ENCODE peak calls at places on chromosome 6, in six cellular contexts. One of them, this sample, is unnamed.

GRCh38 chr6:135419162-135419561 is 78.4 kb downstream of the AHI1 start:
- DNase-seq in adrenal gland: no peak
- DNase-seq in GM20000: no peak
- DNase-seq in natural killer cell treated with Interleukin-12 subunit alpha and Interleukin-12 subunit beta and Interleukin-15 and Interleukin-18, amount 100 ng/mL, for 72 hours: no peak
- DNase-seq in GM03348: peak
- DNase-seq in ACHN: no peak
- DNase-seq in this sample: no peak

GRCh38 chr6:88669475-88669874 is 293.9 kb downstream of the RNGTT start:
- DNase-seq in adrenal gland: no peak
- DNase-seq in GM20000: no peak
- DNase-seq in natural killer cell treated with Interleukin-12 subunit alpha and Interleukin-12 subunit beta and Interleukin-15 and Interleukin-18, amount 100 ng/mL, for 72 hours: no peak
- DNase-seq in GM03348: no peak
- DNase-seq in ACHN: no peak
- DNase-seq in this sample: no peak

GRCh38 chr6:126175251-126175650 is 164.7 kb upstream of the CENPW start:
- DNase-seq in adrenal gland: no peak
- DNase-seq in GM20000: no peak
- DNase-seq in natural killer cell treated with Interleukin-12 subunit alpha and Interleukin-12 subunit beta and Interleukin-15 and Interleukin-18, amount 100 ng/mL, for 72 hours: no peak
- DNase-seq in GM03348: no peak
- DNase-seq in ACHN: no peak
- DNase-seq in this sample: no peak

GRCh38 chr6:30450908-30451818 is 38.1 kb upstream of the HLA-E start:
- DNase-seq in adrenal gland: peak
- DNase-seq in GM20000: peak
- DNase-seq in natural killer cell treated with Interleukin-12 subunit alpha and Interleukin-12 subunit beta and Interleukin-15 and Interleukin-18, amount 100 ng/mL, for 72 hours: peak
- DNase-seq in GM03348: peak
- DNase-seq in ACHN: no peak
- DNase-seq in this sample: no peak

GRCh38 chr6:146149770-146150169 is 120.9 kb downstream of the GRM1 start:
- DNase-seq in adrenal gland: no peak
- DNase-seq in GM20000: no peak
- DNase-seq in natural killer cell treated with Interleukin-12 subunit alpha and Interleukin-12 subunit beta and Interleukin-15 and Interleukin-18, amount 100 ng/mL, for 72 hours: no peak
- DNase-seq in GM03348: no peak
- DNase-seq in ACHN: no peak
- DNase-seq in this sample: no peak

GRCh38 chr6:157020398-157021266 is 243.5 kb downstream of the ARID1B start:
- DNase-seq in adrenal gland: peak
- DNase-seq in GM20000: peak
- DNase-seq in natural killer cell treated with Interleukin-12 subunit alpha and Interleukin-12 subunit beta and Interleukin-15 and Interleukin-18, amount 100 ng/mL, for 72 hours: peak
- DNase-seq in GM03348: peak
- DNase-seq in ACHN: peak
- DNase-seq in this sample: peak

GRCh38 chr6:53065266-53066058 is at the start of gene FBXO9:
- DNase-seq in adrenal gland: peak
- DNase-seq in GM20000: peak
- DNase-seq in natural killer cell treated with Interleukin-12 subunit alpha and Interleukin-12 subunit beta and Interleukin-15 and Interleukin-18, amount 100 ng/mL, for 72 hours: peak
- DNase-seq in GM03348: peak
- DNase-seq in ACHN: peak
- DNase-seq in this sample: peak

GRCh38 chr6:134310817-134311216 is 7.1 kb downstream of the SGK1 start:
- DNase-seq in adrenal gland: no peak
- DNase-seq in GM20000: no peak
- DNase-seq in natural killer cell treated with Interleukin-12 subunit alpha and Interleukin-12 subunit beta and Interleukin-15 and Interleukin-18, amount 100 ng/mL, for 72 hours: no peak
- DNase-seq in GM03348: no peak
- DNase-seq in ACHN: no peak
- DNase-seq in this sample: no peak

GRCh38 chr6:93848011-93848620 is 428.8 kb upstream of the EPHA7 start:
- DNase-seq in adrenal gland: no peak
- DNase-seq in GM20000: no peak
- DNase-seq in natural killer cell treated with Interleukin-12 subunit alpha and Interleukin-12 subunit beta and Interleukin-15 and Interleukin-18, amount 100 ng/mL, for 72 hours: no peak
- DNase-seq in GM03348: no peak
- DNase-seq in ACHN: no peak
- DNase-seq in this sample: no peak

GRCh38 chr6:138597336-138597735 is 98.0 kb upstream of the NHSL1 start:
- DNase-seq in adrenal gland: no peak
- DNase-seq in GM20000: no peak
- DNase-seq in natural killer cell treated with Interleukin-12 subunit alpha and Interleukin-12 subunit beta and Interleukin-15 and Interleukin-18, amount 100 ng/mL, for 72 hours: no peak
- DNase-seq in GM03348: no peak
- DNase-seq in ACHN: no peak
- DNase-seq in this sample: no peak

GRCh38 chr6:110491644-110492317 is 15.4 kb upstream of the SLC22A16 start:
- DNase-seq in adrenal gland: no peak
- DNase-seq in GM20000: no peak
- DNase-seq in natural killer cell treated with Interleukin-12 subunit alpha and Interleukin-12 subunit beta and Interleukin-15 and Interleukin-18, amount 100 ng/mL, for 72 hours: no peak
- DNase-seq in GM03348: peak
- DNase-seq in ACHN: no peak
- DNase-seq in this sample: peak

GRCh38 chr6:45353654-45354053 is 24.1 kb downstream of the SUPT3H start:
- DNase-seq in adrenal gland: no peak
- DNase-seq in GM20000: no peak
- DNase-seq in natural killer cell treated with Interleukin-12 subunit alpha and Interleukin-12 subunit beta and Interleukin-15 and Interleukin-18, amount 100 ng/mL, for 72 hours: no peak
- DNase-seq in GM03348: no peak
- DNase-seq in ACHN: no peak
- DNase-seq in this sample: no peak

GRCh38 chr6:31881136-31881859 is 2.5 kb upstream of the SLC44A4 start:
- DNase-seq in adrenal gland: no peak
- DNase-seq in GM20000: no peak
- DNase-seq in natural killer cell treated with Interleukin-12 subunit alpha and Interleukin-12 subunit beta and Interleukin-15 and Interleukin-18, amount 100 ng/mL, for 72 hours: no peak
- DNase-seq in GM03348: no peak
- DNase-seq in ACHN: no peak
- DNase-seq in this sample: no peak

GRCh38 chr6:31332637-31333602 is 24.1 kb downstream of the HLA-B start:
- DNase-seq in adrenal gland: no peak
- DNase-seq in GM20000: no peak
- DNase-seq in natural killer cell treated with Interleukin-12 subunit alpha and Interleukin-12 subunit beta and Interleukin-15 and Interleukin-18, amount 100 ng/mL, for 72 hours: no peak
- DNase-seq in GM03348: no peak
- DNase-seq in ACHN: no peak
- DNase-seq in this sample: no peak

GRCh38 chr6:24766685-24767462 is 7.9 kb upstream of the GMNN start:
- DNase-seq in adrenal gland: no peak
- DNase-seq in GM20000: peak
- DNase-seq in natural killer cell treated with Interleukin-12 subunit alpha and Interleukin-12 subunit beta and Interleukin-15 and Interleukin-18, amount 100 ng/mL, for 72 hours: no peak
- DNase-seq in GM03348: peak
- DNase-seq in ACHN: peak
- DNase-seq in this sample: no peak

GRCh38 chr6:161423271-161423670 is 149.4 kb upstream of the AGPAT4 start:
- DNase-seq in adrenal gland: no peak
- DNase-seq in GM20000: no peak
- DNase-seq in natural killer cell treated with Interleukin-12 subunit alpha and Interleukin-12 subunit beta and Interleukin-15 and Interleukin-18, amount 100 ng/mL, for 72 hours: no peak
- DNase-seq in GM03348: no peak
- DNase-seq in ACHN: no peak
- DNase-seq in this sample: no peak

GRCh38 chr6:652865-653264 is 4.0 kb downstream of the HUS1B start:
- DNase-seq in adrenal gland: no peak
- DNase-seq in GM20000: no peak
- DNase-seq in natural killer cell treated with Interleukin-12 subunit alpha and Interleukin-12 subunit beta and Interleukin-15 and Interleukin-18, amount 100 ng/mL, for 72 hours: no peak
- DNase-seq in GM03348: no peak
- DNase-seq in ACHN: no peak
- DNase-seq in this sample: no peak

GRCh38 chr6:110282412-110282811 is 75.7 kb downstream of the METTL24 start:
- DNase-seq in adrenal gland: no peak
- DNase-seq in GM20000: no peak
- DNase-seq in natural killer cell treated with Interleukin-12 subunit alpha and Interleukin-12 subunit beta and Interleukin-15 and Interleukin-18, amount 100 ng/mL, for 72 hours: no peak
- DNase-seq in GM03348: no peak
- DNase-seq in ACHN: no peak
- DNase-seq in this sample: no peak

GRCh38 chr6:31243508-31243907 is 28.4 kb downstream of the HLA-C start:
- DNase-seq in adrenal gland: no peak
- DNase-seq in GM20000: no peak
- DNase-seq in natural killer cell treated with Interleukin-12 subunit alpha and Interleukin-12 subunit beta and Interleukin-15 and Interleukin-18, amount 100 ng/mL, for 72 hours: no peak
- DNase-seq in GM03348: no peak
- DNase-seq in ACHN: no peak
- DNase-seq in this sample: no peak

GRCh38 chr6:102928109-102928508 is 1534.6 kb downstream of the GRIK2 start:
- DNase-seq in adrenal gland: no peak
- DNase-seq in GM20000: no peak
- DNase-seq in natural killer cell treated with Interleukin-12 subunit alpha and Interleukin-12 subunit beta and Interleukin-15 and Interleukin-18, amount 100 ng/mL, for 72 hours: no peak
- DNase-seq in GM03348: no peak
- DNase-seq in ACHN: no peak
- DNase-seq in this sample: no peak

GRCh38 chr6:54784021-54784420 is 62.5 kb upstream of the FAM83B start:
- DNase-seq in adrenal gland: no peak
- DNase-seq in GM20000: no peak
- DNase-seq in natural killer cell treated with Interleukin-12 subunit alpha and Interleukin-12 subunit beta and Interleukin-15 and Interleukin-18, amount 100 ng/mL, for 72 hours: no peak
- DNase-seq in GM03348: no peak
- DNase-seq in ACHN: no peak
- DNase-seq in this sample: no peak

GRCh38 chr6:164107297-164107995 is 692.9 kb downstream of the QKI start:
- DNase-seq in adrenal gland: no peak
- DNase-seq in GM20000: no peak
- DNase-seq in natural killer cell treated with Interleukin-12 subunit alpha and Interleukin-12 subunit beta and Interleukin-15 and Interleukin-18, amount 100 ng/mL, for 72 hours: no peak
- DNase-seq in GM03348: no peak
- DNase-seq in ACHN: no peak
- DNase-seq in this sample: no peak

GRCh38 chr6:40391086-40391485 is 196.1 kb downstream of the LRFN2 start:
- DNase-seq in adrenal gland: no peak
- DNase-seq in GM20000: no peak
- DNase-seq in natural killer cell treated with Interleukin-12 subunit alpha and Interleukin-12 subunit beta and Interleukin-15 and Interleukin-18, amount 100 ng/mL, for 72 hours: no peak
- DNase-seq in GM03348: no peak
- DNase-seq in ACHN: no peak
- DNase-seq in this sample: no peak

GRCh38 chr6:124722479-124722878 is 239.8 kb upstream of the RNF217 start:
- DNase-seq in adrenal gland: no peak
- DNase-seq in GM20000: no peak
- DNase-seq in natural killer cell treated with Interleukin-12 subunit alpha and Interleukin-12 subunit beta and Interleukin-15 and Interleukin-18, amount 100 ng/mL, for 72 hours: no peak
- DNase-seq in GM03348: no peak
- DNase-seq in ACHN: no peak
- DNase-seq in this sample: peak

This sample was measured in K562.